ENCODE peak calls at places on chromosomes 12 and 14, in seven cellular contexts. R is coronary artery; V is CD8-positive, alpha-beta T cell; Y is heart right ventricle; D is GM23248; P is tibial nerve; T is right cardiac atrium. C is an unnamed sample.

GRCh38 chr12:74896186-74896585 is 313.5 kb downstream of the KCNC2 start:
- DNase-seq in R (no peak), V (no peak), Y (no peak), D (no peak), P (no peak), T (no peak), C (no peak)

GRCh38 chr12:131091413-131091975 is 137.8 kb downstream of the ADGRD1 start:
- DNase-seq in R (no peak), V (no peak), Y (no peak), D (peak), P (peak), T (no peak), C (no peak)

GRCh38 chr12:27966870-27967269 is 5.7 kb downstream of the PTHLH start:
- DNase-seq in R (no peak), V (no peak), Y (no peak), D (peak), P (no peak), T (no peak), C (no peak)

GRCh38 chr12:1917172-1918070 is 1.0 kb downstream of the CACNA2D4 start:
- DNase-seq in R (no peak), V (no peak), Y (no peak), D (no peak), P (no peak), T (peak), C (no peak)

GRCh38 chr12:52496054-52496453 is 3.0 kb upstream of the KRT6A start:
- DNase-seq in R (no peak), V (no peak), Y (no peak), D (no peak), P (no peak), T (no peak), C (no peak)

GRCh38 chr12:6828671-6829531 is 694 bp downstream of the P3H3 start:
- DNase-seq in R (no peak), V (peak), Y (no peak), D (peak), P (no peak), T (peak), C (peak)

GRCh38 chr12:131928765-131929529 is at the start of gene PUS1:
- DNase-seq in R (peak), V (peak), Y (peak), D (peak), P (peak), T (peak), C (peak)

GRCh38 chr12:27303139-27304111 is 29.2 kb upstream of the BMAL2 start:
- DNase-seq in R (no peak), V (no peak), Y (no peak), D (no peak), P (no peak), T (no peak), C (no peak)

GRCh38 chr14:98951521-98952152 is 320.4 kb downstream of the BCL11B start:
- DNase-seq in R (no peak), V (no peak), Y (no peak), D (no peak), P (no peak), T (no peak), C (no peak)

GRCh38 chr12:124760548-124760947 is 103.1 kb downstream of the SCARB1 start:
- DNase-seq in R (no peak), V (no peak), Y (no peak), D (no peak), P (no peak), T (no peak), C (no peak)

GRCh38 chr12:6034596-6034995 is 89.5 kb upstream of the ANO2 start:
- DNase-seq in R (peak), V (no peak), Y (no peak), D (no peak), P (no peak), T (no peak), C (no peak)

GRCh38 chr14:89093083-89093482 is 268.6 kb downstream of the TTC8 start:
- DNase-seq in R (no peak), V (no peak), Y (no peak), D (peak), P (no peak), T (no peak), C (no peak)

GRCh38 chr14:72796935-72797334 is 97.0 kb downstream of the DPF3 start:
- DNase-seq in R (no peak), V (no peak), Y (no peak), D (no peak), P (no peak), T (no peak), C (no peak)

GRCh38 chr12:71730936-71731335 is 23.7 kb upstream of the RAB21 start:
- DNase-seq in R (no peak), V (no peak), Y (no peak), D (no peak), P (no peak), T (no peak), C (no peak)

GRCh38 chr12:139585-139984 is 73.0 kb downstream of the IQSEC3 start:
- DNase-seq in R (no peak), V (no peak), Y (no peak), D (peak), P (no peak), T (no peak), C (no peak)

GRCh38 chr12:79006306-79006705 is 141.7 kb downstream of the SYT1 start:
- DNase-seq in R (no peak), V (no peak), Y (no peak), D (peak), P (no peak), T (no peak), C (no peak)

GRCh38 chr14:106530423-106531107 is 1004.2 kb downstream of the TMEM121 start:
- DNase-seq in R (no peak), V (no peak), Y (no peak), D (no peak), P (no peak), T (no peak), C (peak)

GRCh38 chr12:123005081-123005626 is 24.7 kb downstream of the ARL6IP4 start:
- DNase-seq in R (no peak), V (no peak), Y (no peak), D (no peak), P (no peak), T (peak), C (no peak)

GRCh38 chr12:81542621-81543020 is 216.5 kb downstream of the PPFIA2 start:
- DNase-seq in R (no peak), V (no peak), Y (no peak), D (no peak), P (no peak), T (no peak), C (no peak)

GRCh38 chr14:71442503-71442902 is 489.7 kb upstream of the RGS6 start:
- DNase-seq in R (no peak), V (no peak), Y (no peak), D (no peak), P (no peak), T (no peak), C (no peak)

GRCh38 chr14:63543826-63544320 is 696 bp upstream of the PPP2R5E start:
- DNase-seq in R (no peak), V (no peak), Y (no peak), D (peak), P (no peak), T (no peak), C (no peak)

GRCh38 chr12:27460471-27460978 is 14.0 kb downstream of the SMCO2 start:
- DNase-seq in R (no peak), V (no peak), Y (no peak), D (peak), P (no peak), T (no peak), C (no peak)

GRCh38 chr12:19850341-19851065 is 411.2 kb downstream of the AEBP2 start:
- DNase-seq in R (peak), V (no peak), Y (no peak), D (peak), P (no peak), T (no peak), C (no peak)

GRCh38 chr12:86349196-86349595 is 93.0 kb upstream of the MGAT4C start:
- DNase-seq in R (no peak), V (no peak), Y (no peak), D (no peak), P (no peak), T (no peak), C (no peak)

GRCh38 chr14:21965042-21965441 is 291.4 kb upstream of the OR4E1 start:
- DNase-seq in R (no peak), V (no peak), Y (no peak), D (no peak), P (no peak), T (no peak), C (peak)

GRCh38 chr14:70282666-70283065 is 76.8 kb downstream of the COX16 start:
- DNase-seq in R (no peak), V (no peak), Y (no peak), D (no peak), P (no peak), T (no peak), C (no peak)

GRCh38 chr12:55861396-55861795 is 18.7 kb upstream of the MMP19 start:
- DNase-seq in R (no peak), V (no peak), Y (no peak), D (no peak), P (no peak), T (no peak), C (no peak)

GRCh38 chr12:107248187-107248586 is 154.8 kb upstream of the CRY1 start:
- DNase-seq in R (no peak), V (no peak), Y (no peak), D (no peak), P (no peak), T (no peak), C (no peak)

GRCh38 chr14:104794099-104794498 is 1.4 kb downstream of the AKT1 start:
- DNase-seq in R (no peak), V (no peak), Y (peak), D (peak), P (no peak), T (peak), C (no peak)

GRCh38 chr12:57626929-57627445 is 6.0 kb downstream of the B4GALNT1 start:
- DNase-seq in R (peak), V (no peak), Y (no peak), D (no peak), P (no peak), T (no peak), C (no peak)

GRCh38 chr12:108667349-108667748 is 33.7 kb upstream of the SELPLG start:
- DNase-seq in R (no peak), V (no peak), Y (no peak), D (no peak), P (no peak), T (no peak), C (no peak)

GRCh38 chr14:36383674-36384421 is 63.4 kb upstream of the MBIP start:
- DNase-seq in R (peak), V (no peak), Y (peak), D (peak), P (no peak), T (peak), C (no peak)

GRCh38 chr12:95066091-95066855 is 7.1 kb downstream of the NR2C1 start:
- DNase-seq in R (no peak), V (no peak), Y (no peak), D (no peak), P (no peak), T (no peak), C (no peak)

GRCh38 chr12:26571539-26571938 is 261.5 kb downstream of the ITPR2 start:
- DNase-seq in R (no peak), V (no peak), Y (no peak), D (no peak), P (no peak), T (no peak), C (no peak)

GRCh38 chr12:56995201-56995929 is 11.0 kb downstream of the ZBTB39 start:
- DNase-seq in R (peak), V (no peak), Y (no peak), D (no peak), P (no peak), T (no peak), C (no peak)

GRCh38 chr12:128966411-128966810 is 113.1 kb downstream of the GLT1D1 start:
- DNase-seq in R (no peak), V (no peak), Y (no peak), D (no peak), P (no peak), T (no peak), C (no peak)

GRCh38 chr12:28130234-28130624 is 60.0 kb upstream of the CCDC91 start:
- DNase-seq in R (no peak), V (no peak), Y (no peak), D (no peak), P (no peak), T (no peak), C (no peak)

GRCh38 chr14:73460691-73461127 is 2.4 kb upstream of the NUMB start:
- DNase-seq in R (no peak), V (no peak), Y (no peak), D (peak), P (no peak), T (no peak), C (no peak)

DNA sequence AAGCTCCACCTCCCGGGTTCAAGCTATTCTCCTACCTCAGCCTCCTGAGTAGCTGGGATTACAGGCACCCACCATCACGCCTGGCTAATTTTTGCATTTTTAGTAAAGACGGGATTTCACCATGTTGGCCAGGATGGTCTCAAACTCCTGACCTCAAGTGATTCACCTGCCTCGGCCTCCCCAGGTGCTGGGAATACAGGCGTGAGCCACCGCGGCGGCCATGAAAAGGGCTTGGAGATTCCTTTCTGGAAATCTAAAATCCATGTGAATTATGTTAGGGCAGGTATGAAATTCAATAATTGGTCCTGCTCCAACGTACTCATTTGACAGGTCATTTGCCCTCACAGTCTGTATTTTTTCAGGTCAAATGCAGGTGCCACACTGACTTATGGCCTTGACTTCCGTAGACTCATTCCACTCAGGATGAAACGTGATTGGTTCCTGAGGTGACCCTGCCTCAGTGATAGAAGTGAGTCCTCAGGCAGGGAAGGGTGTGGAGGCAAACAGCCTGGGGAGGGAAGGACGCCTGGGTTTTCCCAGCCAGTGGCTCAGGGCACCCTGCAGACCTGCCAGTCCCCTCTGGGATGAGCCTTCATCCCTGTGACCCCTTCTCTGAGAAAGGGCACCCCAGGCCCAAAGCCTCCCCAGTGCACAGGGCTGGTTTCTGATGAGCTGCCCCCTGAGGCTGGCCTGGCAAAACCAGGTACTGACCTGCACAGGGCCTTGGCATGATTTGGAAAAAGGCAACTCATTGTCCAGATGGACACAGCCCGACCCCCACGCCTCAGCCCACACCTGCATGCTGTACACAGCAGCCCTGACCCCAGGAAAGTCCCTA is 48.7 kb downstream of the PSMA6 start:
- DNase-seq in R (no peak), V (no peak), Y (no peak), D (no peak), P (no peak), T (peak), C (no peak)
- H3K27ac ChIP-seq in R (peak), V (no peak), Y (peak), D (no peak), P (peak), T (peak), C (no peak)

GRCh38 chr12:3097186-3097804 is 20.1 kb downstream of the TSPAN9 start:
- DNase-seq in R (peak), V (no peak), Y (peak), D (no peak), P (no peak), T (peak), C (no peak)
- H3K27ac ChIP-seq in R (peak), V (no peak), Y (peak), D (no peak), P (peak), T (peak), C (no peak)

GRCh38 chr14:61107148-61107641 is 126.2 kb downstream of the SLC38A6 start:
- DNase-seq in R (no peak), V (no peak), Y (peak), D (peak), P (no peak), T (peak), C (no peak)

GRCh38 chr14:61108742-61109141 is 127.7 kb downstream of the SLC38A6 start:
- DNase-seq in R (no peak), V (no peak), Y (no peak), D (peak), P (no peak), T (no peak), C (no peak)

GRCh38 chr14:61106627-61107147 is 125.6 kb downstream of the SLC38A6 start:
- DNase-seq in R (no peak), V (no peak), Y (no peak), D (no peak), P (no peak), T (no peak), C (no peak)

GRCh38 chr14:61109288-61109687 is 128.2 kb downstream of the SLC38A6 start:
- DNase-seq in R (no peak), V (no peak), Y (no peak), D (no peak), P (no peak), T (no peak), C (no peak)

GRCh38 chr14:61107896-61108295 is 126.9 kb downstream of the SLC38A6 start:
- DNase-seq in R (no peak), V (no peak), Y (no peak), D (no peak), P (no peak), T (no peak), C (no peak)
- H3K27ac ChIP-seq in R (peak), V (no peak), Y (no peak), D (no peak), P (no peak), T (no peak), C (no peak)

GRCh38 chr14:102221026-102221425 is 81.3 kb downstream of the WDR20 start:
- DNase-seq in R (no peak), V (no peak), Y (no peak), D (peak), P (no peak), T (no peak), C (no peak)
- H3K27ac ChIP-seq in R (peak), V (no peak), Y (no peak), D (peak), P (no peak), T (no peak), C (no peak)

GRCh38 chr12:97275261-97276197 is 187.1 kb upstream of the RMST start:
- DNase-seq in R (no peak), V (no peak), Y (no peak), D (no peak), P (peak), T (no peak), C (no peak)
- H3K27ac ChIP-seq in R (no peak), V (no peak), Y (no peak), D (no peak), P (peak), T (no peak), C (no peak)

DNA sequence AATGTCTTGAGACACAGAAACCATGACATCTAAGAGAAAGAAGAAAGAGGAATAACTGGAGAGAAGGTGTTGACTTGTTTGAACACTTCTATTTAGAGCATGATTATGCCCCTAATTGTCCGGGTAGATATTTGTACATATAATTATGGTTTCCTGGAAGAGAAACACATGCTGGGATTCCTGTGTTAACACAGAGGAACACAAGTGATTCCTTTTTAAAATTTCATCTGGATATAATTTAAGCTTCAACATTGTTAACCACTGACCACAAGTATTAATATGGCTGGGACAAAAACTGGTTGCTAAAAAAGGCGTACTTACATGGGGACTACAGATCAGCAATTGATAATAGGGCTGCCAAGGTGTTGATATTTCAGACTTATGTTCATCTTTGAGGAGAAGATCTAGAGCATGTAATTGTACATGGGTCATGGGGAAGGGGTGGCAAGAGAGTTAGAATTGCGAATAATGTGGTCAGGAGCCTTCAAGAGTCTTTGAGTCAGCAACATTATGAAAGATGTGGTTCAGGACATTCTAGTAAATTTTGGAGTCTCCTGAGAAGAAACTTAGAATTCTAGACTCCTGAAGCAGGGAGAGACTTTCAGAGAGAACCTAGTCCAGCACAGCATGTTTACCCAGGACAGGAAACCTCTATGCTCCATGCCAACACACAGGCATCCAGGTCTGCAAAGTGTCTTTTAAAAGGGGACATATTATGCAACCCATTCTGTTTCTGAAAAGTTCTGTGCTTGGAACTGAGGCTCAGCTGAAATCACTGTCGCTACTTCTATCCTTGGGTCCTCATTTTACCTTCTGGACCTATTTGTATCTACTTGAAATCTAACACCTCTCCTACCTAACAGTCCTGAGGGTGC is 56.5 kb downstream of the SLC38A1 start:
- DNase-seq in R (no peak), V (no peak), Y (no peak), D (peak), P (no peak), T (no peak), C (no peak)
- H3K27ac ChIP-seq in R (no peak), V (no peak), Y (no peak), D (no peak), P (no peak), T (no peak), C (peak)

GRCh38 chr14:100224229-100224628 is 14.7 kb upstream of the YY1 start:
- DNase-seq in R (no peak), V (no peak), Y (no peak), D (no peak), P (no peak), T (no peak), C (no peak)

GRCh38 chr14:100223332-100224171 is 15.4 kb upstream of the YY1 start:
- DNase-seq in R (no peak), V (no peak), Y (no peak), D (no peak), P (no peak), T (no peak), C (no peak)

GRCh38 chr14:100219126-100219785 is 19.7 kb upstream of the YY1 start:
- DNase-seq in R (no peak), V (no peak), Y (no peak), D (peak), P (no peak), T (no peak), C (no peak)

GRCh38 chr14:100222219-100223093 is 16.5 kb upstream of the YY1 start:
- DNase-seq in R (no peak), V (no peak), Y (no peak), D (no peak), P (no peak), T (no peak), C (no peak)

GRCh38 chr14:100221419-100222218 is 17.3 kb upstream of the YY1 start:
- DNase-seq in R (no peak), V (peak), Y (peak), D (peak), P (no peak), T (peak), C (peak)
- H3K27ac ChIP-seq in R (peak), V (peak), Y (peak), D (peak), P (peak), T (peak), C (peak)

GRCh38 chr12:51245476-51246253 is 7.0 kb downstream of the DAZAP2 start:
- DNase-seq in R (no peak), V (no peak), Y (no peak), D (no peak), P (no peak), T (no peak), C (no peak)
- H3K27ac ChIP-seq in R (peak), V (peak), Y (no peak), D (peak), P (peak), T (peak), C (peak)

C was measured in CD4-positive, alpha-beta memory T cell.